ENCODE peak calls at places on chromosomes 11 and 22, in four cellular contexts. P is islet precursor cell, K is HCT116, H is iris pigment epithelial cell. G is an unnamed sample.
A peak's percentile ranks its signal among the peaks of the same experiment; 100 is the strongest.

GRCh38 chr11:104524276-104524675 is 360.3 kb upstream of the PDGFD start:
- DNase-seq in P (no peak), K (no peak), H (no peak), G (no peak)

GRCh38 chr22:49344196-49344595 is 483.5 kb downstream of the BRD1 start:
- DNase-seq in K (no peak), H (no peak), P (peak; percentile 21), G (no peak)

GRCh38 chr22:36238348-36239149 is 778 bp downstream of the APOL2 start:
- DNase-seq in K (no peak), H (no peak), P (peak; percentile 35), G (no peak)

GRCh38 chr11:3203221-3204043 is 15.2 kb downstream of the MRGPRG start:
- DNase-seq in K (no peak), P (peak; percentile 74), H (peak; percentile 25), G (no peak)

GRCh38 chr22:24938741-24939341 is 7.7 kb downstream of the LHFPL7 start:
- DNase-seq in K (no peak), H (peak; percentile 33), P (no peak), G (peak; percentile 34)

GRCh38 chr22:33024626-33025025 is 33.6 kb downstream of the SYN3 start:
- DNase-seq in K (no peak), P (no peak), H (no peak), G (no peak)

GRCh38 chr11:80838153-80838552 is 1397.3 kb upstream of the TENM4 start:
- DNase-seq in K (no peak), P (no peak), H (no peak), G (no peak)

GRCh38 chr11:91802475-91802874 is 422.1 kb upstream of the FAT3 start:
- DNase-seq in H (no peak), K (no peak), P (no peak), G (no peak)

GRCh38 chr22:43168416-43169309 is 17.3 kb downstream of the TSPO start:
- DNase-seq in P (no peak), H (peak; percentile 82), K (no peak), G (no peak)

GRCh38 chr11:108857382-108857781 is 192.5 kb downstream of the DDX10 start:
- DNase-seq in P (no peak), H (no peak), K (no peak), G (no peak)

GRCh38 chr22:48737461-48738203 is 1090.0 kb downstream of the BRD1 start:
- DNase-seq in P (no peak), K (no peak), H (no peak), G (no peak)

GRCh38 chr11:15560689-15561467 is 446.2 kb downstream of the INSC start:
- DNase-seq in K (no peak), H (no peak), P (no peak), G (no peak)

GRCh38 chr22:31896472-31896871 is 47.9 kb upstream of the YWHAH start:
- DNase-seq in P (no peak), K (no peak), H (no peak), G (no peak)

GRCh38 chr11:117816151-117816741 is 8.3 kb downstream of the FXYD2 start:
- DNase-seq in K (no peak), H (peak; percentile 28), P (peak; percentile 99), G (no peak)

GRCh38 chr11:108388576-108388975 is 78.8 kb downstream of the C11orf65 start:
- DNase-seq in P (no peak), H (no peak), K (no peak), G (no peak)

GRCh38 chr11:19938051-19938856 is 222.0 kb downstream of the DBX1 start:
- DNase-seq in K (peak; percentile 36), H (peak; percentile 64), P (peak; percentile 81), G (peak; percentile 59)

GRCh38 chr11:71302911-71303310 is 50.5 kb upstream of the SHANK2 start:
- DNase-seq in H (no peak), K (no peak), P (peak; percentile 54), G (no peak)

GRCh38 chr22:45335021-45335818 is 25.5 kb downstream of the FAM118A start:
- DNase-seq in K (no peak), H (no peak), P (peak; percentile 83), G (no peak)

GRCh38 chr11:14642873-14643696 is 519 bp upstream of the PDE3B start:
- DNase-seq in P (peak; percentile 41), H (no peak), K (no peak), G (no peak)

GRCh38 chr22:27835446-27835845 is 33.9 kb upstream of the MN1 start:
- DNase-seq in K (no peak), H (peak; percentile 67), P (peak; percentile 83), G (no peak)

GRCh38 chr22:29339381-29340235 is 24.1 kb upstream of the RASL10A start:
- DNase-seq in P (no peak), K (no peak), H (no peak), G (no peak)

GRCh38 chr11:84721561-84721961 is 905.6 kb downstream of the DLG2 start:
- DNase-seq in H (no peak), P (no peak), K (no peak), G (no peak)

GRCh38 chr22:39306456-39307361 is 12.7 kb downstream of the RPL3 start:
- DNase-seq in P (peak; percentile 69), H (peak; percentile 44), K (no peak), G (no peak)

GRCh38 chr11:64260147-64260708 is 8.9 kb downstream of the PLCB3 start:
- DNase-seq in H (no peak), P (no peak), K (no peak), G (no peak)

GRCh38 chr11:132312616-132313210 is 942.3 kb downstream of the NTM start:
- DNase-seq in P (peak; percentile 79), K (no peak), H (peak; percentile 5), G (no peak)

GRCh38 chr11:48263416-48263911 is at the start of gene OR4X1:
- DNase-seq in P (no peak), K (no peak), H (no peak), G (no peak)

GRCh38 chr11:130846606-130847005 is 69.7 kb downstream of the SNX19 start:
- DNase-seq in P (no peak), K (no peak), H (peak; percentile 37), G (no peak)

GRCh38 chr22:23580586-23581251 is 629 bp upstream of the IGLL1 start:
- DNase-seq in H (no peak), P (no peak), K (no peak), G (no peak)

GRCh38 chr22:37051629-37052385 is at the start of gene KCTD17:
- DNase-seq in P (peak; percentile 76), K (peak; percentile 24), H (peak; percentile 73), G (peak; percentile 38)

GRCh38 chr22:34866501-34867171 is 199.3 kb upstream of the ISX start:
- DNase-seq in H (no peak), P (peak; percentile 83), K (no peak), G (no peak)

GRCh38 chr11:104907521-104908185 is 9.4 kb upstream of the CASP12 start:
- DNase-seq in H (no peak), P (no peak), K (no peak), G (no peak)

GRCh38 chr11:76623884-76624419 is 46.6 kb downstream of the LRRC32 start:
- DNase-seq in P (peak; percentile 54), K (no peak), H (no peak), G (no peak)

GRCh38 chr11:3824714-3825472 is 15.9 kb downstream of the RHOG start:
- DNase-seq in K (no peak), P (peak; percentile 93), H (peak; percentile 34), G (peak; percentile 58)

GRCh38 chr11:58675344-58676155 is 53.1 kb downstream of the CNTF start:
- DNase-seq in P (peak; percentile 78), H (peak; percentile 59), K (peak; percentile 51), G (peak; percentile 49)

GRCh38 chr11:67492801-67493547 is 10.1 kb downstream of the AIP start:
- DNase-seq in P (no peak), K (no peak), H (no peak), G (no peak)

G was measured in NCI-H460.